ENCODE peak calls at places on chromosomes 6 and 20, in ten cellular contexts. G, D, Q, V, M, N, F, T, R and P are unnamed samples. For H3K36me3 and H3K4me1, the result is how much of the 10 kb centered on the place peaks cover.

GRCh38 chr6:37306624-37307222 is 47.1 kb upstream of the RNF8 start:
- DNase-seq in M (no peak), T (no peak), Q (no peak), N (no peak), F (no peak), R (no peak), D (no peak), G (no peak), V (no peak), P (no peak)

GRCh38 chr6:147538821-147539220 is 30.3 kb downstream of the SAMD5 start:
- DNase-seq in F (no peak), D (no peak), G (no peak), V (no peak), T (no peak), Q (no peak), R (no peak), M (no peak), N (no peak), P (no peak)

GRCh38 chr6:52877168-52877567 is 32.3 kb downstream of the GSTA3 start:
- DNase-seq in V (peak), G (no peak), M (no peak), Q (no peak), T (no peak), R (no peak), D (no peak), N (peak), F (no peak), P (no peak)

GRCh38 chr6:135018057-135018456 is 36.6 kb downstream of the HBS1L start:
- DNase-seq in G (no peak), R (no peak), T (no peak), Q (no peak), F (no peak), V (no peak), N (no peak), D (no peak), M (no peak), P (no peak)

GRCh38 chr6:127420558-127420957 is 38.6 kb downstream of the KIAA0408 start:
- DNase-seq in V (peak), F (no peak), R (no peak), D (peak), N (peak), T (peak), G (peak), Q (peak), M (peak), P (peak)

GRCh38 chr6:37182736-37183590 is 13.0 kb downstream of the PIM1 start:
- DNase-seq in N (no peak), V (no peak), G (no peak), D (peak), F (no peak), T (no peak), M (peak), R (no peak), Q (no peak), P (peak)

GRCh38 chr6:130147151-130147550 is 75.6 kb downstream of the SAMD3 start:
- DNase-seq in T (no peak), D (no peak), R (no peak), N (no peak), V (no peak), G (no peak), M (no peak), F (no peak), Q (no peak), P (no peak)

GRCh38 chr6:16774437-16774836 is 13.2 kb upstream of the ATXN1 start:
- DNase-seq in V (no peak), M (no peak), Q (no peak), N (no peak), D (no peak), R (no peak), F (no peak), G (no peak), T (no peak), P (no peak)

GRCh38 chr6:149733321-149733720 is 13.0 kb downstream of the NUP43 start:
- DNase-seq in T (no peak), R (no peak), G (no peak), M (no peak), V (no peak), F (no peak), N (no peak), Q (no peak), D (no peak), P (no peak)

GRCh38 chr6:134303903-134304302 is 14.0 kb downstream of the SGK1 start:
- DNase-seq in Q (no peak), M (no peak), T (no peak), G (no peak), V (no peak), N (no peak), D (no peak), F (no peak), R (no peak), P (no peak)

GRCh38 chr20:59455392-59456341 is 148.7 kb upstream of the PHACTR3 start:
- DNase-seq in D (peak), F (no peak), T (peak), M (no peak), N (peak), V (peak), R (peak), G (peak), Q (peak), P (peak)

GRCh38 chr6:14059791-14060436 is 57.7 kb upstream of the CD83 start:
- DNase-seq in N (no peak), D (peak), V (no peak), F (no peak), G (peak), R (no peak), Q (no peak), M (no peak), T (peak), P (peak)

GRCh38 chr6:3904518-3904917 is 55.3 kb downstream of the FAM50B start:
- DNase-seq in V (no peak), M (no peak), T (no peak), G (no peak), N (no peak), D (no peak), Q (no peak), R (no peak), F (no peak), P (no peak)

GRCh38 chr6:26121141-26122004 is 34.1 kb downstream of the HFE start:
- DNase-seq in N (peak), V (peak), Q (no peak), F (no peak), M (no peak), G (no peak), R (no peak), T (no peak), D (no peak), P (no peak)

GRCh38 chr20:32155017-32155965 is 45.8 kb downstream of the TM9SF4 start:
- DNase-seq in R (peak), N (peak), V (no peak), F (peak), T (peak), Q (peak), M (peak), G (peak), D (peak), P (peak)

GRCh38 chr20:32153156-32153665 is 43.7 kb downstream of the TM9SF4 start:
- DNase-seq in R (no peak), F (no peak), M (no peak), G (no peak), T (no peak), N (no peak), V (no peak), Q (no peak), D (no peak), P (no peak)

GRCh38 chr20:32152421-32153155 is 43.1 kb downstream of the TM9SF4 start:
- DNase-seq in D (no peak), V (no peak), Q (no peak), M (no peak), T (no peak), G (no peak), F (no peak), R (no peak), N (no peak), P (no peak)

GRCh38 chr20:32150291-32150848 is 40.9 kb downstream of the TM9SF4 start:
- DNase-seq in M (no peak), G (no peak), N (no peak), F (no peak), D (no peak), V (no peak), T (no peak), R (no peak), Q (no peak), P (no peak)

DNA sequence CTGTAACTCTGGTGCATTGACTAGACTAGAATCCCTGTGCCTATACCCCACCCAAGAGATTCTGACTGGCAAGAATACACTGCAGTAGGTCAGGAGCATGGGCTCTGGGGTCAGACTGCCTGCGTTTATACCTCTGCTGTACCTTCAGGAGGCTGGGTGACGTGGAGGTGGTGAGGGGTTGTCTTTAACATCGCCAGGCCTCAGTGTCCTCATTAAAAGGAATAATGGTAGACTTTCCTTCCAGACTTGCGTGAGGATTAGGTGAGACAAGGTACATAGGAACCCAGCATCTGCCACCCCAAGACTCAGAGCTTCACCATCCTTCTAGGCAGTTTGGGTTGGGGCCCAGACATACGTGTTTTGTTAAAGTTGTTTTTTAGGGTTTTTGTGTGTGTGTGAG is 44.3 kb downstream of the TM9SF4 start:
- DNase-seq in G (no peak), V (no peak), R (no peak), Q (no peak), N (no peak), F (no peak), M (no peak), T (no peak), D (no peak), P (no peak)
- H3K36me3 ChIP-seq in G (half or more), V (under half), R (under half), Q (under half), N (half or more), F (half or more), M (under half), T (under half), D (half or more), P (half or more)

GRCh38 chr20:51398083-51398482 is 144.4 kb downstream of the NFATC2 start:
- DNase-seq in M (no peak), F (no peak), D (no peak), V (no peak), N (no peak), T (no peak), R (no peak), G (no peak), Q (no peak), P (no peak)

GRCh38 chr20:51399138-51399890 is 143.2 kb downstream of the NFATC2 start:
- DNase-seq in M (no peak), T (no peak), G (no peak), D (no peak), F (no peak), V (no peak), Q (no peak), R (no peak), N (no peak), P (no peak)

GRCh38 chr20:51400051-51400926 is 142.2 kb downstream of the NFATC2 start:
- DNase-seq in Q (no peak), D (peak), F (no peak), G (no peak), N (no peak), M (peak), R (no peak), V (no peak), T (no peak), P (no peak)

GRCh38 chr20:51396365-51396909 is 146.1 kb downstream of the NFATC2 start:
- DNase-seq in Q (no peak), D (no peak), T (no peak), V (no peak), G (no peak), M (no peak), N (no peak), R (no peak), F (no peak), P (no peak)

DNA sequence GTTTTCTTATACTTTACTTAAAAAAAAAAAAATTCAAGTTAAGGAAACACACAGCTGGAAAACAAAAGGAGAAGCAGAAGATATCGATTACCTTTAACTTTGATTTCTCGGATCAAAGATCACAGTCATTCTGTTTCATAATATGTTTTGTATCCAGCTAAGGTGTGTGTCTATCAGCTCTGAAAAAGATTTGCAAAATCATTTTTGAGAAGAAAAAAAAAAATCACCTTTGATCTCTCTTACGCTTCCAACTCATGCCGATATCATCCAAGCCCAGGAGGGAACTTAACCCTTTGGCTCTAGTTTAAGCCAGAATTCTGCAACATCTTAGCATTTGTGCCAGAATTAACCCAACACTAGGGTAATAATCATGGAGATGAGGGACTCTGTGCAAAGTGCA is 144.0 kb downstream of the NFATC2 start:
- DNase-seq in Q (no peak), V (no peak), M (no peak), N (no peak), R (no peak), D (no peak), T (no peak), F (no peak), G (no peak), P (no peak)
- H3K4me1 ChIP-seq in Q (under half), V (under half), M (under half), N (under half), R (under half), D (under half), T (under half), F (under half), G (half or more), P (under half)

DNA sequence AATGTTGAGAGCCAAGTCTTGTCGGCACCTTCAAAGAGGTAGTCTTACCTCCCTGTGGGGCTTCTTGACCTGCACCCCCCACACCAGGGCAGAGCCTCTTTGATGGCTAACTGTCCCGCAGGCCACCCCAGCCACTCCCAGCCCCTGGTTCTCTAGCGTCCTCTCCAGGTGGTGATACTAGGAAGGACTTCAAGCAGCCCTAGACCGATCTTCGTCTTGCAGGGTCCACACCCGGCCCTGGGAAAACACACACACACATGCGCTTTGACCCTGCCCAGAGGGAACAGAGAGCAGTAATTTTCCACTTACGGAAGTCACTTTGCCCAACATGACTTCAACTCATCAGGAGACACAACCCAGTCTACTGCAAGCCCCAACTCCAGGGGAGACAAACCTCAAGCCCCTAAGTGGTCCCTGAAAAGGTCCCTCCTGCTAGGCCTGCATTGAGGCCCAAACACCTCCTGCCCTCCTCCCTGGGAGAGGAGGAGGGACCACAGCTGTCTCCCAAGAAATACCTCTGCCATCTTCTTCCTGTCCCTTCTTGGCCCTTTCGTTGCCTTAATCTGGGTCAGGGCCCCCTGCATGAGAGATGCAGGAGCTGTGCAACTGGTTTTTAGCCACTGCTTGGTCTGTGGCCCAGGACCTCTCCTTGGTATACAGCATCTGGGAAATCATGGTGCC is 2.9 kb upstream of the BPIFB1 start:
- DNase-seq in R (no peak), G (no peak), Q (no peak), F (no peak), T (no peak), D (no peak), N (no peak), M (no peak), V (no peak), P (no peak)
- H3K36me3 ChIP-seq in R (under half), G (under half), Q (under half), F (under half), T (under half), D (under half), N (under half), M (under half), V (under half), P (under half)

GRCh38 chr6:34338377-34338776 is 54.1 kb downstream of the NUDT3 start:
- DNase-seq in N (no peak), R (no peak), D (no peak), F (no peak), T (no peak), V (no peak), G (no peak), Q (no peak), M (no peak), P (no peak)

GRCh38 chr6:34331361-34332050 is 61.0 kb downstream of the NUDT3 start:
- DNase-seq in T (no peak), F (peak), M (no peak), V (no peak), R (no peak), Q (no peak), D (no peak), G (no peak), N (no peak), P (no peak)

GRCh38 chr6:34333858-34334257 is 58.6 kb downstream of the NUDT3 start:
- DNase-seq in D (no peak), V (no peak), N (no peak), G (peak), Q (no peak), M (no peak), F (peak), R (peak), T (no peak), P (no peak)

GRCh38 chr6:34332255-34333198 is 59.9 kb downstream of the NUDT3 start:
- DNase-seq in Q (peak), D (no peak), M (no peak), T (no peak), G (no peak), R (no peak), F (no peak), N (no peak), V (no peak), P (no peak)

GRCh38 chr6:34334796-34335416 is 57.6 kb downstream of the NUDT3 start:
- DNase-seq in G (no peak), T (no peak), M (no peak), N (no peak), D (no peak), F (no peak), Q (no peak), V (no peak), R (no peak), P (no peak)
- H3K4me1 ChIP-seq in G (half or more), T (under half), M (under half), N (under half), D (under half), F (half or more), Q (half or more), V (under half), R (half or more), P (under half)

GRCh38 chr6:144320746-144321145 is 35.6 kb downstream of the UTRN start:
- DNase-seq in G (no peak), F (peak), D (no peak), M (no peak), T (no peak), V (no peak), Q (no peak), R (no peak), N (no peak), P (no peak)

GRCh38 chr6:144321839-144322591 is 36.9 kb downstream of the UTRN start:
- DNase-seq in G (no peak), N (peak), F (no peak), V (no peak), T (no peak), D (no peak), R (no peak), M (no peak), Q (no peak), P (no peak)

GRCh38 chr6:144317736-144318135 is 32.6 kb downstream of the UTRN start:
- DNase-seq in Q (no peak), M (no peak), F (no peak), V (no peak), T (no peak), G (no peak), D (no peak), R (no peak), N (peak), P (no peak)

GRCh38 chr6:144316866-144317204 is 31.7 kb downstream of the UTRN start:
- DNase-seq in R (no peak), F (no peak), D (no peak), V (no peak), M (no peak), G (no peak), T (no peak), Q (no peak), N (no peak), P (no peak)

DNA sequence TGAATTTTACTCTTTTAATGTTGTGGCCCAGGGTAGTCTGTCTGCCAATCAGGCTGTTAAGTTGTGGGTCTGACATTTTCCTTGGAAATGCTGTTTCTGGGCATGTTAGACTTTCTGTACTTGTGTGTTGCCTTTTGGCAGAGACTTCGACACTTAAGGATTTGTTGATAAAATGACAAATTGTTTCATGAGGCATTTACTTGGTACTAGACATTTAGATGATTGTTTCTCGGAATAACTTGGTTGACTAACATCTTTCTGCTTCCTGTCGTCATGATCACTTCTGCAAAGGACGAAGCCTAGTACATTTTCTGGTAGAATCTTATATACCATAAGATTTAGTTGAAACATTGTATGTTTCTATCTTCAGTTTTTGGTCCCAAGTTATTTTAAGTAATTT is 34.1 kb downstream of the UTRN start:
- DNase-seq in M (no peak), D (no peak), R (no peak), V (no peak), N (no peak), G (no peak), Q (no peak), T (no peak), F (no peak), P (no peak)
- H3K36me3 ChIP-seq in M (under half), D (under half), R (under half), V (under half), N (under half), G (under half), Q (under half), T (under half), F (under half), P (under half)

GRCh38 chr20:47543006-47543431 is 41.3 kb downstream of the NCOA3 start:
- DNase-seq in G (no peak), M (no peak), F (no peak), V (no peak), Q (no peak), D (no peak), T (no peak), N (peak), R (no peak), P (no peak)

GRCh38 chr20:47544852-47545251 is 43.2 kb downstream of the NCOA3 start:
- DNase-seq in D (no peak), Q (no peak), R (no peak), N (no peak), F (no peak), G (no peak), T (no peak), M (no peak), V (no peak), P (no peak)

GRCh38 chr20:47540443-47541354 is 39.0 kb downstream of the NCOA3 start:
- DNase-seq in T (no peak), G (no peak), N (no peak), R (no peak), F (no peak), Q (peak), D (no peak), V (peak), M (no peak), P (no peak)

GRCh38 chr20:47544240-47544639 is 42.6 kb downstream of the NCOA3 start:
- DNase-seq in F (no peak), Q (no peak), D (no peak), M (no peak), R (no peak), T (no peak), V (no peak), N (peak), G (no peak), P (no peak)

GRCh38 chr20:47541355-47541922 is 39.8 kb downstream of the NCOA3 start:
- DNase-seq in V (no peak), F (no peak), R (no peak), N (no peak), G (no peak), M (no peak), D (no peak), T (no peak), Q (no peak), P (no peak)
- H3K4me1 ChIP-seq in V (under half), F (under half), R (half or more), N (under half), G (half or more), M (under half), D (half or more), T (under half), Q (under half), P (under half)

DNA sequence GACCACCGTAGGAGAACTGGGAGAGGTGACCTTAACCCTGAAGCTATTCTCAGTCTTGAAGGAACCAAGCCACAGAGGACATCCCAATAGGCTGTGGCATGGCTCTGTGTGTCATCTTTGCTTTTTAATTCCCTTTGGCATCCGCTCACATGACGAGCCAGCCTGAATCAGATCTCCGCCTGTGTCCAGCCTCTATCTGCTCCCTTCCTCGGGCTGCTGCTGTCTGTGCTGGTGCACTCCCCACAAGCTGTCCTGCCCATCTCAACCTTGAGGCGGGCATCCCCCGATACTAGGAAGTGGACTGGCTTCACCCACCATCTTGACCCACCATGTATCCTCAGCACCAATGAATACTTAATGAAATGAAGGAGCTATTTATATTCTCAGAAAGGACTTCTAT is 111.9 kb downstream of the SLC23A2 start:
- DNase-seq in N (no peak), F (no peak), G (no peak), M (no peak), V (no peak), D (no peak), Q (no peak), R (no peak), T (no peak), P (no peak)
- H3K36me3 ChIP-seq in N (under half), F (under half), G (under half), M (under half), V (under half), D (under half), Q (under half), R (under half), T (under half), P (under half)